ENCODE peak calls at places on chromosome 6, in eight cellular contexts. S is IMR-90, P is foreskin fibroblast, K is tibial artery, E is uterus, T is HCT116, Y is brain microvascular endothelial cell, B is AG04449. N is an unnamed sample.

GRCh38 chr6:132247381-132248159 is 153.7 kb downstream of the MOXD1 start:
- DNase-seq in B (no peak), K (no peak), Y (no peak), S (peak), E (no peak), T (no peak), P (peak), N (no peak)

GRCh38 chr6:35341557-35341956 is 801 bp upstream of the PPARD start:
- DNase-seq in E (no peak), Y (no peak), T (peak), S (no peak), K (no peak), P (no peak), B (no peak), N (no peak)

GRCh38 chr6:166707045-166707444 is 80.0 kb upstream of the RPS6KA2 start:
- DNase-seq in T (no peak), S (peak), E (no peak), K (no peak), B (no peak), P (peak), Y (peak), N (peak)

GRCh38 chr6:130020106-130020851 is 1.9 kb downstream of the L3MBTL3 start:
- DNase-seq in E (peak), P (peak), Y (no peak), T (no peak), S (no peak), B (no peak), K (peak), N (no peak)

GRCh38 chr6:85580878-85581267 is 12.8 kb downstream of the SNX14 start:
- DNase-seq in B (no peak), E (no peak), T (no peak), S (peak), P (peak), K (no peak), Y (peak), N (peak)

GRCh38 chr6:68649669-68650068 is 14.6 kb downstream of the ADGRB3 start:
- DNase-seq in S (no peak), K (no peak), P (no peak), B (no peak), Y (no peak), T (no peak), E (no peak), N (no peak)

GRCh38 chr6:53062369-53062639 is 2.9 kb upstream of the FBXO9 start:
- DNase-seq in B (no peak), K (no peak), S (no peak), T (no peak), P (no peak), Y (no peak), E (no peak), N (no peak)

GRCh38 chr6:133241088-133241900 is at the start of gene EYA4:
- DNase-seq in E (no peak), P (peak), S (peak), T (no peak), B (no peak), Y (no peak), K (no peak), N (peak)

DNA sequence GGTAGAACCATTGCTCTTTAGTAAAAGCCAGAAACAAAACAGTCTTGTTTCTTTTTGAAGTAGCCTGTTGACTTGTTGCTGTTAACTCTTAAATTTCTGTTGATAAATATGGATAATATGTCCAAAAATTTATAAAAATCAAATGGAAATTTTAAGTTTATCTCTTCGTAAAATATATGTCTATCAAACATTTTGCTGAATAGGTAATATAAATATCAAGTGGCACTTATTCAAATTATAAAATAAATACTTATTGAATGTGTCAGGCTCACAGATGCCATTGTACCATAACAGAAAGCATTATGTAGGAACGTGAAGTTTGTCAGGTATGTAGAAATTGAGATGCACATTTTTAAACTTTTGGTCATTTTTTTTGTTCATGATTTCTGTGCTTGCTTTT is 216.5 kb downstream of the ARID1B start:
- DNase-seq in K (no peak), E (no peak), B (no peak), Y (no peak), S (no peak), P (no peak), T (no peak), N (no peak)
- H3K4me3 ChIP-seq in K (no peak), E (no peak), B (no peak), Y (no peak), S (no peak), P (no peak), T (no peak), N (no peak)

DNA sequence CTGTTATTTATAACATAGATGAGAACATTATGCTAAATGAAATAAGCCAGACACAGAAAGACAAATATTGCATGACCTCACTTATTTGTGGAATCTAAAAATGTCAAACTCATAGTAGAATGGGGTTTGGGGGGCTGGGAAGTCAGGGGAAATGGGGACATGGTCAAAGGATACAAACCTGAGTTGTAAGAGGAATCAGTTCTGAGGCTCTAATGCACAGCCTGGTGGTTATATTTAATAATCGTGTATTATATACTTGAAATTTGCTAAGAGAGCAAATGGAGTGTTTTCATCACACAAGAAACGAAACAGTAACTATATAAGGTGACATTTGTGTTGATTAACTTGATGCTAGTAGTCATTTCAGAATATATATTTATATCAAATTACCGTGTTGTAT is 40.8 kb upstream of the GFOD1 start:
- DNase-seq in K (no peak), B (no peak), Y (no peak), E (no peak), P (no peak), S (no peak), T (no peak), N (no peak)
- TF ChIP-seq CTCF in K (peak), B (no peak), Y (no peak), E (no peak), P (no peak), S (peak), T (no peak), N (no peak)

DNA sequence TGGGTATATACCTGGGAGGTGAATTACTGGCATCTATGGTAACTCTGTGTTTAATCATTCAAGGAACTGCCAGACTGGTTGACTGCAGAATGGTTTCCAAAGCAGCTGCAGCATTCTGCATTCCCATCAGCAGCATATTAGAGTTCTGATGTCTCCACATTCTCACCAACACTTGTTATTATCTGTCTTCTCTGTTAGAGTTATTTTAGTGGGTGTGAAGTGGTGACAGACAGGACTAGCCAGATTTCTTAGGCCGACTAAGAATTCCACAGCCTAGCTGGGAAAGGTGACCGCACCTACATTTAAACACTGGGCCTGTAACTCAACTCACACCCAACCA is 110.9 kb downstream of the TMEM170B start:
- DNase-seq in P (no peak), S (no peak), T (no peak), B (no peak), Y (no peak), E (no peak), K (no peak), N (no peak)
- H3K4me3 ChIP-seq in P (no peak), S (no peak), T (no peak), B (no peak), Y (no peak), E (no peak), K (no peak), N (no peak)

GRCh38 chr6:120230008-120230407 is 880.4 kb upstream of the MAN1A1 start:
- DNase-seq in P (no peak), E (no peak), K (no peak), Y (no peak), B (no peak), T (peak), S (no peak), N (no peak)
- TF ChIP-seq CTCF in P (no peak), E (no peak), K (no peak), Y (no peak), B (no peak), T (peak), S (no peak), N (peak)

DNA sequence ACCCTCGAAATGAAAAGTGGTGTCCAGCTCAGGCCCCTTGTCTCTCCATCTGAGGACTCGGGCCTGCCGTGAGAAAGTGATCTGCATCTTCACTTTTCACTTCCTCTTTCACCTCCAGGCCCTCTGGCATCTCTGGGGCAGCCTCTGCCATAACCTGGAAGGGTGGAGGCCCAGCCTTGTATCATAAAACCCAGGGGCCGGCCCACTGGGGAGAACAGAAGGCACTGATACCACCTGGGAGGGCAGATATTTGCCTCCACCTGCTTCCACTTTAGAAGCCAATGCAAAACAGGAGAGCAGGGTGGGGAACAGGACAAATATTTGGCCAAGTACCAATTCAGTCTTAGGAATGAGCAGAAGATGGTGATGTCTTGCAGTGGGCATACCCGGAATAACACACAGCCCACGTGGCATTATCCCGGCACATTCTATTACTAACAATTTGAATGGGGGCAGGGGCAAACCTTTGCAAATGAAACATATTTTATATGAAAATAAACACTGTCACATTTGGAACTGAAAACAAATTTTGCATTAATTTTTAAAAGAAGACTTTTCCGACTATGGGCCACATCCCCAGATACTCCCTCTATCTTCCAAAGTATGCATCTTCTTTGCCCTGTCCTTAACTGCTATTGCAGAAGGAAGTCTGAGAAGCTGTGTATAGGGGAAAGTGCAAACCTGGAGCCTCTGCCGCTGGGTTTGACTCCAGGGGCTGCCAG is 69.2 kb upstream of the TBC1D7 start:
- DNase-seq in B (no peak), S (no peak), K (no peak), Y (no peak), T (no peak), P (no peak), E (no peak), N (no peak)
- H3K4me3 ChIP-seq in B (no peak), S (no peak), K (no peak), Y (no peak), T (no peak), P (no peak), E (no peak), N (no peak)

GRCh38 chr6:18533793-18534192 is 146.6 kb downstream of the RNF144B start:
- DNase-seq in E (no peak), K (no peak), Y (no peak), T (no peak), P (no peak), S (no peak), B (no peak), N (no peak)

GRCh38 chr6:18530201-18530600 is 143.1 kb downstream of the RNF144B start:
- DNase-seq in K (no peak), E (no peak), S (no peak), B (no peak), P (no peak), Y (no peak), T (no peak), N (no peak)

DNA sequence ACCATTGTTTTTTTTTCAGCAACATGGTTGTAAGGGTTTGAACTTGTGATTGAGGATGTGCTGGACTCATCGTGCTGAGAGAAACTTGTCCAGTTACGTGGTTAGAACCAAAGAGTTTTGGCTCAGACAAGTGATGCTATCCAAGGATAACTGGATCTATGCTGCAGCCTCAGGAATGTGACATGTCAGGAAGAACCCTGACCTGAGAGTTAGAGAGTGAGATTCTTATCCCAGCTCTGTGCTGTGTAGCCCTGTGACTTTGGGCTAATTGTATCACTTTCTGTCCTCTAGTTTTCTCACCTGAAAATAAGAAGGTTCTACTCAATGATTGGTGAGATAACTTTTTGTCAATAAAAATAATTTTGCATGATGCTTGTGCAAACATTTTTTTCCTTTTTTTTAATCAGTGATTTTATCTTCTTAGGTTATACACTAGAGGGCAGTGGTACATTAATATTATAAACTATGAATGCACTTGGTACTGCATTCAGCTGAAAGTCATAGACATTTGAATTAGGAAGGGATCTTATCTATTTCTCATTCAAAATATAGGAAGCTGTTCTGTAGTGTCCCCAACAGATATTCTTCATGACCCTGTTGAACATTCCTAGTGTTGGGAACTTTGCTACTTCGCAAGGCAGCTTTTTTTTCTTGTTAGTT is 141.1 kb downstream of the RNF144B start:
- DNase-seq in S (peak), P (peak), T (no peak), K (no peak), Y (no peak), B (no peak), E (no peak), N (peak)
- TF ChIP-seq CTCF in S (peak), P (peak), T (peak), K (peak), Y (peak), B (no peak), E (no peak), N (no peak)

GRCh38 chr6:149331871-149332270 is 14.4 kb downstream of the TAB2 start:
- DNase-seq in E (no peak), T (no peak), S (peak), K (no peak), P (peak), Y (no peak), B (no peak), N (no peak)

GRCh38 chr6:149329529-149329928 is 12.0 kb downstream of the TAB2 start:
- DNase-seq in K (no peak), S (no peak), B (no peak), P (no peak), E (no peak), Y (no peak), T (no peak), N (no peak)

GRCh38 chr6:149331043-149331807 is 13.7 kb downstream of the TAB2 start:
- DNase-seq in K (no peak), E (no peak), P (peak), Y (no peak), B (peak), S (peak), T (no peak), N (peak)

GRCh38 chr6:149328083-149328482 is 10.6 kb downstream of the TAB2 start:
- DNase-seq in B (no peak), S (peak), T (no peak), Y (no peak), P (no peak), E (no peak), K (no peak), N (no peak)

DNA sequence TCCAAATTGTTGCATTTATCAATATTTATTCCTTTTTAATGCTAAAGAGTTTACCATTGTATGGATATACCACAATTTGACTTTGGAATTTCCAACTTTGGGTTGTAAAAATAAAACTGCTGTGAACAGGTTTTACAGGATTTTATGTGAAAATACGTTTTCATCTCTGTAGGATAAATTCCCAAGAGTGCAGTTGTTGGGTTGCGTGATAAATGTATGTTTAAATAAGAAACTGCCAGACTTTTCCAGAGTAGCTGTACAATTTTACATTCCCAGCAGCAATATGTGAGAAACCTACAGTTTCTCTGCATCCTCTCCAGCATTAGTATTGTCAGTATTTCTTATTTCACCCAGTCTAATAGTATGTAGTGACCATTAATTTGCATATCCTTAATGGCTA is 12.6 kb downstream of the TAB2 start:
- DNase-seq in B (no peak), K (no peak), S (no peak), E (no peak), P (no peak), Y (no peak), T (no peak), N (no peak)
- H3K4me3 ChIP-seq in B (no peak), K (no peak), S (no peak), E (no peak), P (no peak), Y (no peak), T (no peak), N (no peak)